ENCODE peak calls at places on chromosome 3, in ten cellular contexts. One of them, this sample, is unnamed.

GRCh38 chr3:179558742-179559364 is 3.9 kb upstream of the ACTL6A start:
- DNase-seq in GM19239: peak
- DNase-seq in H1: no peak
- DNase-seq in fibroblast of the aortic adventitia: peak
- DNase-seq in T-cell: no peak
- DNase-seq in cardiac fibroblast: peak
- DNase-seq in endothelial cell: peak
- DNase-seq in activated gamma-delta T cell treated with Interleukin-2 at 50 U/mL for 16 hours: peak
- DNase-seq in endodermal cell: peak
- DNase-seq in globus pallidus: peak
- DNase-seq in this sample: peak

GRCh38 chr3:20039765-20040475 is at the start of gene KAT2B:
- DNase-seq in endothelial cell: peak
- DNase-seq in cardiac fibroblast: peak
- DNase-seq in fibroblast of the aortic adventitia: peak
- DNase-seq in H1: no peak
- DNase-seq in activated gamma-delta T cell treated with Interleukin-2 at 50 U/mL for 16 hours: peak
- DNase-seq in T-cell: peak
- DNase-seq in GM19239: peak
- DNase-seq in globus pallidus: peak
- DNase-seq in endodermal cell: peak
- DNase-seq in this sample: peak

GRCh38 chr3:139675327-139675726 is 2.4 kb downstream of the NMNAT3 start:
- DNase-seq in H1: no peak
- DNase-seq in cardiac fibroblast: no peak
- DNase-seq in endodermal cell: peak
- DNase-seq in GM19239: no peak
- DNase-seq in activated gamma-delta T cell treated with Interleukin-2 at 50 U/mL for 16 hours: no peak
- DNase-seq in T-cell: no peak
- DNase-seq in fibroblast of the aortic adventitia: no peak
- DNase-seq in globus pallidus: no peak
- DNase-seq in endothelial cell: no peak
- DNase-seq in this sample: no peak

GRCh38 chr3:120311863-120312794 is 27.1 kb upstream of the GPR156 start:
- DNase-seq in H1: no peak
- DNase-seq in globus pallidus: no peak
- DNase-seq in activated gamma-delta T cell treated with Interleukin-2 at 50 U/mL for 16 hours: no peak
- DNase-seq in endothelial cell: no peak
- DNase-seq in cardiac fibroblast: no peak
- DNase-seq in T-cell: no peak
- DNase-seq in GM19239: no peak
- DNase-seq in fibroblast of the aortic adventitia: no peak
- DNase-seq in endodermal cell: no peak
- DNase-seq in this sample: no peak

GRCh38 chr3:69197922-69198540 is 75.6 kb upstream of the LMOD3 start:
- DNase-seq in endothelial cell: no peak
- DNase-seq in T-cell: no peak
- DNase-seq in globus pallidus: no peak
- DNase-seq in activated gamma-delta T cell treated with Interleukin-2 at 50 U/mL for 16 hours: peak
- DNase-seq in fibroblast of the aortic adventitia: no peak
- DNase-seq in H1: no peak
- DNase-seq in GM19239: no peak
- DNase-seq in cardiac fibroblast: no peak
- DNase-seq in endodermal cell: no peak
- DNase-seq in this sample: no peak

GRCh38 chr3:117736851-117737250 is 1027.3 kb downstream of the TUSC7 start:
- DNase-seq in cardiac fibroblast: peak
- DNase-seq in endothelial cell: no peak
- DNase-seq in H1: no peak
- DNase-seq in GM19239: no peak
- DNase-seq in endodermal cell: no peak
- DNase-seq in T-cell: no peak
- DNase-seq in globus pallidus: no peak
- DNase-seq in activated gamma-delta T cell treated with Interleukin-2 at 50 U/mL for 16 hours: no peak
- DNase-seq in fibroblast of the aortic adventitia: no peak
- DNase-seq in this sample: no peak

GRCh38 chr3:73695841-73696240 is 71.1 kb upstream of the PDZRN3 start:
- DNase-seq in GM19239: no peak
- DNase-seq in fibroblast of the aortic adventitia: peak
- DNase-seq in activated gamma-delta T cell treated with Interleukin-2 at 50 U/mL for 16 hours: no peak
- DNase-seq in endothelial cell: no peak
- DNase-seq in H1: no peak
- DNase-seq in cardiac fibroblast: no peak
- DNase-seq in endodermal cell: no peak
- DNase-seq in globus pallidus: no peak
- DNase-seq in T-cell: no peak
- DNase-seq in this sample: no peak

GRCh38 chr3:20574746-20575145 is 388.7 kb upstream of the SGO1 start:
- DNase-seq in endothelial cell: no peak
- DNase-seq in globus pallidus: no peak
- DNase-seq in H1: no peak
- DNase-seq in endodermal cell: no peak
- DNase-seq in GM19239: no peak
- DNase-seq in cardiac fibroblast: peak
- DNase-seq in fibroblast of the aortic adventitia: peak
- DNase-seq in activated gamma-delta T cell treated with Interleukin-2 at 50 U/mL for 16 hours: no peak
- DNase-seq in T-cell: no peak
- DNase-seq in this sample: peak

GRCh38 chr3:172848910-172849309 is 98.4 kb downstream of the ECT2 start:
- DNase-seq in endothelial cell: no peak
- DNase-seq in T-cell: no peak
- DNase-seq in fibroblast of the aortic adventitia: peak
- DNase-seq in globus pallidus: no peak
- DNase-seq in activated gamma-delta T cell treated with Interleukin-2 at 50 U/mL for 16 hours: no peak
- DNase-seq in GM19239: no peak
- DNase-seq in H1: no peak
- DNase-seq in cardiac fibroblast: peak
- DNase-seq in endodermal cell: no peak
- DNase-seq in this sample: peak

GRCh38 chr3:74916696-74917095 is 302.2 kb upstream of the CNTN3 start:
- DNase-seq in T-cell: no peak
- DNase-seq in activated gamma-delta T cell treated with Interleukin-2 at 50 U/mL for 16 hours: no peak
- DNase-seq in fibroblast of the aortic adventitia: no peak
- DNase-seq in GM19239: no peak
- DNase-seq in endodermal cell: no peak
- DNase-seq in cardiac fibroblast: no peak
- DNase-seq in H1: no peak
- DNase-seq in endothelial cell: no peak
- DNase-seq in globus pallidus: no peak
- DNase-seq in this sample: no peak

GRCh38 chr3:100084100-100084806 is 30.0 kb downstream of the FILIP1L start:
- DNase-seq in cardiac fibroblast: no peak
- DNase-seq in activated gamma-delta T cell treated with Interleukin-2 at 50 U/mL for 16 hours: no peak
- DNase-seq in fibroblast of the aortic adventitia: no peak
- DNase-seq in H1: no peak
- DNase-seq in endothelial cell: no peak
- DNase-seq in T-cell: no peak
- DNase-seq in endodermal cell: no peak
- DNase-seq in GM19239: no peak
- DNase-seq in globus pallidus: no peak
- DNase-seq in this sample: no peak

GRCh38 chr3:166575166-166575565 is 737.9 kb upstream of the BCHE start:
- DNase-seq in activated gamma-delta T cell treated with Interleukin-2 at 50 U/mL for 16 hours: no peak
- DNase-seq in globus pallidus: no peak
- DNase-seq in T-cell: no peak
- DNase-seq in H1: no peak
- DNase-seq in GM19239: no peak
- DNase-seq in cardiac fibroblast: no peak
- DNase-seq in fibroblast of the aortic adventitia: no peak
- DNase-seq in endothelial cell: no peak
- DNase-seq in endodermal cell: no peak
- DNase-seq in this sample: no peak

GRCh38 chr3:57383838-57384237 is 91.4 kb upstream of the ASB14 start:
- DNase-seq in GM19239: no peak
- DNase-seq in activated gamma-delta T cell treated with Interleukin-2 at 50 U/mL for 16 hours: no peak
- DNase-seq in globus pallidus: no peak
- DNase-seq in fibroblast of the aortic adventitia: no peak
- DNase-seq in T-cell: no peak
- DNase-seq in endothelial cell: no peak
- DNase-seq in cardiac fibroblast: no peak
- DNase-seq in H1: no peak
- DNase-seq in endodermal cell: no peak
- DNase-seq in this sample: no peak

GRCh38 chr3:88061749-88062148 is 2.7 kb downstream of the ZNF654 start:
- DNase-seq in globus pallidus: no peak
- DNase-seq in T-cell: no peak
- DNase-seq in GM19239: no peak
- DNase-seq in activated gamma-delta T cell treated with Interleukin-2 at 50 U/mL for 16 hours: no peak
- DNase-seq in endothelial cell: no peak
- DNase-seq in cardiac fibroblast: peak
- DNase-seq in fibroblast of the aortic adventitia: peak
- DNase-seq in endodermal cell: no peak
- DNase-seq in H1: no peak
- DNase-seq in this sample: peak

GRCh38 chr3:40930772-40931171 is 268.5 kb upstream of the CTNNB1 start:
- DNase-seq in globus pallidus: no peak
- DNase-seq in GM19239: no peak
- DNase-seq in endothelial cell: no peak
- DNase-seq in T-cell: no peak
- DNase-seq in fibroblast of the aortic adventitia: no peak
- DNase-seq in cardiac fibroblast: no peak
- DNase-seq in activated gamma-delta T cell treated with Interleukin-2 at 50 U/mL for 16 hours: no peak
- DNase-seq in endodermal cell: no peak
- DNase-seq in H1: no peak
- DNase-seq in this sample: no peak

GRCh38 chr3:75136100-75136897 is 521.8 kb upstream of the CNTN3 start:
- DNase-seq in endodermal cell: no peak
- DNase-seq in globus pallidus: no peak
- DNase-seq in T-cell: no peak
- DNase-seq in fibroblast of the aortic adventitia: no peak
- DNase-seq in endothelial cell: no peak
- DNase-seq in cardiac fibroblast: no peak
- DNase-seq in H1: no peak
- DNase-seq in activated gamma-delta T cell treated with Interleukin-2 at 50 U/mL for 16 hours: no peak
- DNase-seq in GM19239: no peak
- DNase-seq in this sample: no peak

GRCh38 chr3:38653685-38654537 is 4.4 kb upstream of the SCN5A start:
- DNase-seq in T-cell: no peak
- DNase-seq in H1: no peak
- DNase-seq in endothelial cell: no peak
- DNase-seq in endodermal cell: peak
- DNase-seq in globus pallidus: no peak
- DNase-seq in activated gamma-delta T cell treated with Interleukin-2 at 50 U/mL for 16 hours: no peak
- DNase-seq in GM19239: no peak
- DNase-seq in fibroblast of the aortic adventitia: no peak
- DNase-seq in cardiac fibroblast: no peak
- DNase-seq in this sample: no peak

GRCh38 chr3:56101576-56101975 is 366.7 kb downstream of the ERC2 start:
- DNase-seq in H1: no peak
- DNase-seq in globus pallidus: no peak
- DNase-seq in T-cell: no peak
- DNase-seq in endodermal cell: no peak
- DNase-seq in endothelial cell: peak
- DNase-seq in GM19239: no peak
- DNase-seq in activated gamma-delta T cell treated with Interleukin-2 at 50 U/mL for 16 hours: no peak
- DNase-seq in fibroblast of the aortic adventitia: no peak
- DNase-seq in cardiac fibroblast: no peak
- DNase-seq in this sample: no peak

GRCh38 chr3:172061724-172062184 is 22.4 kb downstream of the FNDC3B start:
- DNase-seq in cardiac fibroblast: peak
- DNase-seq in activated gamma-delta T cell treated with Interleukin-2 at 50 U/mL for 16 hours: no peak
- DNase-seq in T-cell: no peak
- DNase-seq in globus pallidus: peak
- DNase-seq in H1: no peak
- DNase-seq in GM19239: peak
- DNase-seq in fibroblast of the aortic adventitia: peak
- DNase-seq in endodermal cell: no peak
- DNase-seq in endothelial cell: no peak
- DNase-seq in this sample: no peak

GRCh38 chr3:51705276-51706020 is 1.4 kb upstream of the GRM2 start:
- DNase-seq in activated gamma-delta T cell treated with Interleukin-2 at 50 U/mL for 16 hours: no peak
- DNase-seq in fibroblast of the aortic adventitia: no peak
- DNase-seq in endothelial cell: no peak
- DNase-seq in H1: no peak
- DNase-seq in T-cell: no peak
- DNase-seq in cardiac fibroblast: no peak
- DNase-seq in globus pallidus: no peak
- DNase-seq in endodermal cell: peak
- DNase-seq in GM19239: no peak
- DNase-seq in this sample: no peak

GRCh38 chr3:65713016-65713415 is 325.7 kb downstream of the MAGI1 start:
- DNase-seq in H1: no peak
- DNase-seq in endodermal cell: peak
- DNase-seq in cardiac fibroblast: peak
- DNase-seq in fibroblast of the aortic adventitia: peak
- DNase-seq in globus pallidus: peak
- DNase-seq in GM19239: no peak
- DNase-seq in endothelial cell: peak
- DNase-seq in T-cell: no peak
- DNase-seq in activated gamma-delta T cell treated with Interleukin-2 at 50 U/mL for 16 hours: no peak
- DNase-seq in this sample: peak

GRCh38 chr3:68878322-68878721 is 54.0 kb downstream of the TAFA4 start:
- DNase-seq in H1: no peak
- DNase-seq in fibroblast of the aortic adventitia: peak
- DNase-seq in cardiac fibroblast: peak
- DNase-seq in endodermal cell: no peak
- DNase-seq in endothelial cell: peak
- DNase-seq in activated gamma-delta T cell treated with Interleukin-2 at 50 U/mL for 16 hours: no peak
- DNase-seq in GM19239: no peak
- DNase-seq in globus pallidus: no peak
- DNase-seq in T-cell: no peak
- DNase-seq in this sample: peak

GRCh38 chr3:4720316-4721075 is 227.3 kb downstream of the ITPR1 start:
- DNase-seq in T-cell: no peak
- DNase-seq in activated gamma-delta T cell treated with Interleukin-2 at 50 U/mL for 16 hours: peak
- DNase-seq in endodermal cell: peak
- DNase-seq in H1: no peak
- DNase-seq in endothelial cell: peak
- DNase-seq in fibroblast of the aortic adventitia: peak
- DNase-seq in globus pallidus: peak
- DNase-seq in cardiac fibroblast: peak
- DNase-seq in GM19239: no peak
- DNase-seq in this sample: peak

GRCh38 chr3:183108002-183108449 is 8.7 kb upstream of the MCCC1 start:
- DNase-seq in activated gamma-delta T cell treated with Interleukin-2 at 50 U/mL for 16 hours: no peak
- DNase-seq in GM19239: no peak
- DNase-seq in endodermal cell: no peak
- DNase-seq in T-cell: no peak
- DNase-seq in H1: no peak
- DNase-seq in fibroblast of the aortic adventitia: peak
- DNase-seq in cardiac fibroblast: peak
- DNase-seq in globus pallidus: no peak
- DNase-seq in endothelial cell: no peak
- DNase-seq in this sample: no peak

GRCh38 chr3:43786102-43786952 is 95.6 kb downstream of the ABHD5 start:
- DNase-seq in GM19239: no peak
- DNase-seq in H1: no peak
- DNase-seq in fibroblast of the aortic adventitia: no peak
- DNase-seq in endothelial cell: no peak
- DNase-seq in T-cell: no peak
- DNase-seq in globus pallidus: no peak
- DNase-seq in activated gamma-delta T cell treated with Interleukin-2 at 50 U/mL for 16 hours: no peak
- DNase-seq in cardiac fibroblast: no peak
- DNase-seq in endodermal cell: peak
- DNase-seq in this sample: no peak

GRCh38 chr3:11655188-11655928 is 11.6 kb upstream of the VGLL4 start:
- DNase-seq in endothelial cell: no peak
- DNase-seq in endodermal cell: peak
- DNase-seq in fibroblast of the aortic adventitia: no peak
- DNase-seq in globus pallidus: no peak
- DNase-seq in H1: no peak
- DNase-seq in GM19239: no peak
- DNase-seq in cardiac fibroblast: peak
- DNase-seq in activated gamma-delta T cell treated with Interleukin-2 at 50 U/mL for 16 hours: peak
- DNase-seq in T-cell: no peak
- DNase-seq in this sample: no peak

GRCh38 chr3:45055411-45056143 is 29.5 kb downstream of the CLEC3B start:
- DNase-seq in GM19239: no peak
- DNase-seq in endodermal cell: peak
- DNase-seq in globus pallidus: peak
- DNase-seq in fibroblast of the aortic adventitia: peak
- DNase-seq in cardiac fibroblast: peak
- DNase-seq in H1: no peak
- DNase-seq in T-cell: no peak
- DNase-seq in endothelial cell: peak
- DNase-seq in activated gamma-delta T cell treated with Interleukin-2 at 50 U/mL for 16 hours: no peak
- DNase-seq in this sample: peak